ENCODE peak calls at places on chromosome 7, in nine cellular contexts. One of them, this sample, is unnamed.

GRCh38 chr7:36563706-36564325 is 160.5 kb downstream of the AOAH start:
- DNase-seq in neural crest cell: no peak
- DNase-seq in endothelial cell: no peak
- DNase-seq in PC-3: no peak
- DNase-seq in GM06990: no peak
- DNase-seq in sigmoid colon: no peak
- DNase-seq in foreskin fibroblast: peak; percentile 9
- DNase-seq in GM12865: no peak
- DNase-seq in Panc1: no peak
- DNase-seq in this sample: no peak

GRCh38 chr7:475951-476441 is 43.6 kb downstream of the PDGFA start:
- DNase-seq in neural crest cell: no peak
- DNase-seq in endothelial cell: no peak
- DNase-seq in PC-3: no peak
- DNase-seq in GM06990: no peak
- DNase-seq in sigmoid colon: peak; percentile 62
- DNase-seq in foreskin fibroblast: no peak
- DNase-seq in GM12865: no peak
- DNase-seq in Panc1: no peak
- DNase-seq in this sample: no peak

GRCh38 chr7:148563583-148564274 is 26.8 kb upstream of the C7orf33 start:
- DNase-seq in neural crest cell: no peak
- DNase-seq in endothelial cell: no peak
- DNase-seq in PC-3: no peak
- DNase-seq in GM06990: peak; percentile 17
- DNase-seq in sigmoid colon: no peak
- DNase-seq in foreskin fibroblast: no peak
- DNase-seq in GM12865: peak; percentile 18
- DNase-seq in Panc1: no peak
- DNase-seq in this sample: no peak

GRCh38 chr7:100434297-100435144 is 1.8 kb downstream of the PPP1R35 start:
- DNase-seq in neural crest cell: no peak
- DNase-seq in endothelial cell: no peak
- DNase-seq in PC-3: no peak
- DNase-seq in GM06990: no peak
- DNase-seq in sigmoid colon: peak; percentile 55
- DNase-seq in foreskin fibroblast: no peak
- DNase-seq in GM12865: no peak
- DNase-seq in Panc1: no peak
- DNase-seq in this sample: no peak

GRCh38 chr7:16644987-16645592 is 464 bp downstream of the ANKMY2 start:
- DNase-seq in neural crest cell: peak; percentile 14
- DNase-seq in endothelial cell: peak; percentile 57
- DNase-seq in PC-3: no peak
- DNase-seq in GM06990: peak; percentile 10
- DNase-seq in sigmoid colon: peak; percentile 71
- DNase-seq in foreskin fibroblast: no peak
- DNase-seq in GM12865: no peak
- DNase-seq in Panc1: no peak
- DNase-seq in this sample: peak; percentile 50

GRCh38 chr7:139820089-139820488 is 9.0 kb upstream of the TBXAS1 start:
- DNase-seq in neural crest cell: no peak
- DNase-seq in endothelial cell: no peak
- DNase-seq in PC-3: no peak
- DNase-seq in GM06990: no peak
- DNase-seq in sigmoid colon: no peak
- DNase-seq in foreskin fibroblast: no peak
- DNase-seq in GM12865: no peak
- DNase-seq in Panc1: no peak
- DNase-seq in this sample: no peak

GRCh38 chr7:90952649-90952991 is 311.6 kb upstream of the FZD1 start:
- DNase-seq in neural crest cell: no peak
- DNase-seq in endothelial cell: no peak
- DNase-seq in PC-3: no peak
- DNase-seq in GM06990: no peak
- DNase-seq in sigmoid colon: no peak
- DNase-seq in foreskin fibroblast: no peak
- DNase-seq in GM12865: no peak
- DNase-seq in Panc1: no peak
- DNase-seq in this sample: no peak

GRCh38 chr7:54687518-54688212 is 71.3 kb downstream of the SEC61G start:
- DNase-seq in neural crest cell: no peak
- DNase-seq in endothelial cell: no peak
- DNase-seq in PC-3: peak; percentile 58
- DNase-seq in GM06990: no peak
- DNase-seq in sigmoid colon: no peak
- DNase-seq in foreskin fibroblast: no peak
- DNase-seq in GM12865: no peak
- DNase-seq in Panc1: no peak
- DNase-seq in this sample: no peak

GRCh38 chr7:108348913-108349312 is 107.3 kb downstream of the NRCAM start:
- DNase-seq in neural crest cell: no peak
- DNase-seq in endothelial cell: no peak
- DNase-seq in PC-3: peak; percentile 79
- DNase-seq in GM06990: no peak
- DNase-seq in sigmoid colon: no peak
- DNase-seq in foreskin fibroblast: peak; percentile 77
- DNase-seq in GM12865: no peak
- DNase-seq in Panc1: no peak
- DNase-seq in this sample: no peak

GRCh38 chr7:101172854-101173751 is 7.0 kb downstream of the NAT16 start:
- DNase-seq in neural crest cell: no peak
- DNase-seq in endothelial cell: no peak
- DNase-seq in PC-3: peak; percentile 91
- DNase-seq in GM06990: peak; percentile 43
- DNase-seq in sigmoid colon: no peak
- DNase-seq in foreskin fibroblast: peak; percentile 85
- DNase-seq in GM12865: no peak
- DNase-seq in Panc1: no peak
- DNase-seq in this sample: no peak

GRCh38 chr7:73659983-73660382 is 7.6 kb upstream of the VPS37D start:
- DNase-seq in neural crest cell: no peak
- DNase-seq in endothelial cell: no peak
- DNase-seq in PC-3: no peak
- DNase-seq in GM06990: no peak
- DNase-seq in sigmoid colon: no peak
- DNase-seq in foreskin fibroblast: no peak
- DNase-seq in GM12865: no peak
- DNase-seq in Panc1: no peak
- DNase-seq in this sample: no peak

DNA sequence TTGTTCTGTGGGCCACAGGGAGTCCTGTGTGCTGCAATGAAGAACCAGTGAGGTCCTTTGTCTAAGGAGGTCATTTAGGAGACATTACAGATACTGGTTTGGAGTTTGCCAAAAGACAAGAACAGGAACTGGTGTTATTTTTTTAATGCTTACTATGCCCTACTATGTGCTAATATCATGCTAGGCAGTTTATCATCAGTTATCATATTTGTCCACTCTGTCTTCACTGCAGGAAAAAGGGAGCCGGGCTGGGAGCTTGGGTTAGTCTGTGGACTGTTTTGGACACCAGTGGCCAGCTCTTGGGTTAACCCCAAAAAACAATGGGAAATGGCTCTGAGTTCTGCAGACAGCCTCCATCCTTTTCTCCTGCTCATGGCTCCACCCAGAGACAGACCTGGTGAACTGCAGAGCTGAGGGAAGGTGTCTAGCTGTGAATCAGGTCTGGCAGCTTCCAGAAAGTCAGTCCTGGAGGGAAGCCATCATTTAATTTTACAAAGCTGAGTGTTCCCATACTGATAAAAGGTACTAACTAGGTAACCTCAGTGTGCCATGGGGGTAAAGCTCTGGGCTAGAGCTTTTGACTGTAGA is 101.2 kb upstream of the ZNF746 start:
- DNase-seq in neural crest cell: peak; percentile 12
- DNase-seq in endothelial cell: peak; percentile 57
- DNase-seq in PC-3: peak; percentile 69
- DNase-seq in GM06990: peak; percentile 28
- DNase-seq in sigmoid colon: no peak
- DNase-seq in foreskin fibroblast: peak; percentile 20
- DNase-seq in GM12865: peak; percentile 65
- DNase-seq in Panc1: peak; percentile 18
- DNase-seq in this sample: no peak
- TF ChIP-seq CTCF in neural crest cell: peak; percentile 54
- TF ChIP-seq CTCF in endothelial cell: no peak
- TF ChIP-seq CTCF in PC-3: peak; percentile 70
- TF ChIP-seq CTCF in GM06990: peak; percentile 62
- TF ChIP-seq CTCF in sigmoid colon: peak; percentile 6
- TF ChIP-seq CTCF in foreskin fibroblast: peak; percentile 46
- TF ChIP-seq CTCF in GM12865: peak; percentile 51
- TF ChIP-seq CTCF in Panc1: peak; percentile 66
- TF ChIP-seq CTCF in this sample: no peak

DNA sequence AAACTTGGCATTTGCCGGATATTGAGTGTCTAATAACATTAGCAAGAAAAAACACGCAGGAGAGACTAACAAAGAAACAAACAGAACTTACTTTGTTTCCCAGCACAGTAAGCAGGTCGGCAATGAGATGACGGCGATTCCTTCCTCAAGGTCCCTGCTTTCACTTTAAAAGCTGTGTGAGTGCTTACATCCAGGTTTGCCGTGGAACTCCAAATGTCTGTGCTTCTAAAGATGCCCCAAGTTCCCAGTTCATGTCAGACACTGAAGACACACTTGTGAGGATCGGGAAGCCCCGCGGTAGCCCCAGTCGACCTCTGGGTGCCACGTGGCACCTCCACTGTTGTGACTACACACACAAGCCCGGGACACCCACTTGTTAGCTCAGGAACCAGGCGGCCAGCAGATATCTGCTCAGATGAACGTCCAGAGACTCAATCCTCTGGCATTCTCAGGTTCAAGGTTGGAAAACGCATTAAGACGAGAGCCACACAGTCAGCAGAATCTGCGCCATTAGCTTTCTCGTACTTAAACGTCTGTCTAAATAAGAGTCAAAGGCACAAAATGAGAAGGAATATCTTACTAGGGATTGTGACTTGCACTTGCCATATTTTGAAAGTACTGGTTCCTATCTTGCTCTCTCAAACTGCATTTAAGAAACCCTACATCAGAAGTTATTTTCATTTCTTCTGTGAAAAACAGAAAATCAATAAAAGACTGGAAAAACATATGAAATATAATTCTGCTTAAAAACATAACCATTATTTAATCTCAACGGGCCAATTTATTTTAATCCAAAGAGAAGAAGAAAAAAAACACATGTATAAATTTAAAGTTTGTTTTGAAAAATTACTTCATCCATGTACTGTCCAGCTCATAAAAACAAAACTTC is 207.6 kb upstream of the KLF14 start:
- DNase-seq in neural crest cell: no peak
- DNase-seq in endothelial cell: no peak
- DNase-seq in PC-3: peak; percentile 63
- DNase-seq in GM06990: no peak
- DNase-seq in sigmoid colon: no peak
- DNase-seq in foreskin fibroblast: no peak
- DNase-seq in GM12865: peak; percentile 67
- DNase-seq in Panc1: peak; percentile 91
- DNase-seq in this sample: no peak
- TF ChIP-seq CTCF in neural crest cell: no peak
- TF ChIP-seq CTCF in endothelial cell: no peak
- TF ChIP-seq CTCF in PC-3: no peak
- TF ChIP-seq CTCF in GM06990: no peak
- TF ChIP-seq CTCF in sigmoid colon: no peak
- TF ChIP-seq CTCF in foreskin fibroblast: no peak
- TF ChIP-seq CTCF in GM12865: no peak
- TF ChIP-seq CTCF in Panc1: no peak
- TF ChIP-seq CTCF in this sample: no peak

GRCh38 chr7:2257046-2257551 is 15.1 kb downstream of the NUDT1 start:
- DNase-seq in neural crest cell: no peak
- DNase-seq in endothelial cell: no peak
- DNase-seq in PC-3: no peak
- DNase-seq in GM06990: no peak
- DNase-seq in sigmoid colon: no peak
- DNase-seq in foreskin fibroblast: no peak
- DNase-seq in GM12865: no peak
- DNase-seq in Panc1: no peak
- DNase-seq in this sample: no peak

GRCh38 chr7:2259480-2259879 is 17.5 kb downstream of the NUDT1 start:
- DNase-seq in neural crest cell: no peak
- DNase-seq in endothelial cell: no peak
- DNase-seq in PC-3: no peak
- DNase-seq in GM06990: no peak
- DNase-seq in sigmoid colon: no peak
- DNase-seq in foreskin fibroblast: no peak
- DNase-seq in GM12865: no peak
- DNase-seq in Panc1: no peak
- DNase-seq in this sample: no peak

GRCh38 chr7:2260820-2261219 is 18.8 kb downstream of the NUDT1 start:
- DNase-seq in neural crest cell: no peak
- DNase-seq in endothelial cell: no peak
- DNase-seq in PC-3: peak; percentile 98
- DNase-seq in GM06990: no peak
- DNase-seq in sigmoid colon: no peak
- DNase-seq in foreskin fibroblast: no peak
- DNase-seq in GM12865: peak; percentile 24
- DNase-seq in Panc1: no peak
- DNase-seq in this sample: peak; percentile 80

GRCh38 chr7:2257651-2258050 is 15.6 kb downstream of the NUDT1 start:
- DNase-seq in neural crest cell: no peak
- DNase-seq in endothelial cell: no peak
- DNase-seq in PC-3: no peak
- DNase-seq in GM06990: no peak
- DNase-seq in sigmoid colon: no peak
- DNase-seq in foreskin fibroblast: no peak
- DNase-seq in GM12865: no peak
- DNase-seq in Panc1: no peak
- DNase-seq in this sample: no peak

DNA sequence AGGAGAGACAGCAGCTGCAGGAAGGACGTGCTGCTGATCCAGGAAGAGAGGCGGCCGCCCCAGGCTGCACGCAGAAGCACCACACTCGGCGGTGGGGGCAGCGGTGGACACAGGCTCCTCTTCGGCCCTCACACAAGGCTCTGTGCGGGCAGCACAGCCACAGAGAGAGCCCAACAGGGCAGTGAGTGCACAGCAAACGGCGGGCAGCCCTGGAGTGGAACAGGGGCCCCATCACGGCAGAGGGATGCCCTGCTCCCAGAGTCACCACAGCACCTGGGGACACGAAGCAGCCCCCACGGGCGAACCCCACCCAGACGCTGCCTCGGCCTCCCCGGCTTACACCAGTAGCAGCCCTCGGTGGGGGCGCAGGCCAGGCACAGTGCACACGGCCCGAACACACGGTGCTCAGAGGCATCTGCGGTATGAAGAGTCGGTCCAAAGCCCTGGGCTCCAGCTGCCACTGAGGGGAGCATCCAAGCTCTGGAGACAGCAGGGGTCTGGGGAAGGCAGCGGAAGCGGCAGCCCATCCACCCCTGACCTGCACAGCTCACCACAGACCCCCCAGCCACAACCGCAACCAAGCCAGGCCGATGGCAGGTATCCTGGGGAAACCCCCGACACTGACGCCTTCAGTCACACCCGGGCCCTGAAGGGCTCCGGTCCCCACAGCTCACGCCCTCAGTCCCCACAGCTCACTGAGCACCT is 16.8 kb downstream of the NUDT1 start:
- DNase-seq in neural crest cell: no peak
- DNase-seq in endothelial cell: no peak
- DNase-seq in PC-3: no peak
- DNase-seq in GM06990: peak; percentile 87
- DNase-seq in sigmoid colon: no peak
- DNase-seq in foreskin fibroblast: no peak
- DNase-seq in GM12865: peak; percentile 84
- DNase-seq in Panc1: no peak
- DNase-seq in this sample: no peak
- TF ChIP-seq CTCF in neural crest cell: no peak
- TF ChIP-seq CTCF in endothelial cell: no peak
- TF ChIP-seq CTCF in PC-3: no peak
- TF ChIP-seq CTCF in GM06990: no peak
- TF ChIP-seq CTCF in sigmoid colon: no peak
- TF ChIP-seq CTCF in foreskin fibroblast: no peak
- TF ChIP-seq CTCF in GM12865: no peak
- TF ChIP-seq CTCF in Panc1: no peak
- TF ChIP-seq CTCF in this sample: no peak

GRCh38 chr7:132402096-132402495 is 174.2 kb downstream of the PLXNA4 start:
- DNase-seq in neural crest cell: no peak
- DNase-seq in endothelial cell: no peak
- DNase-seq in PC-3: no peak
- DNase-seq in GM06990: no peak
- DNase-seq in sigmoid colon: no peak
- DNase-seq in foreskin fibroblast: no peak
- DNase-seq in GM12865: no peak
- DNase-seq in Panc1: no peak
- DNase-seq in this sample: no peak
- TF ChIP-seq CTCF in neural crest cell: no peak
- TF ChIP-seq CTCF in endothelial cell: no peak
- TF ChIP-seq CTCF in PC-3: no peak
- TF ChIP-seq CTCF in GM06990: no peak
- TF ChIP-seq CTCF in sigmoid colon: no peak
- TF ChIP-seq CTCF in foreskin fibroblast: no peak
- TF ChIP-seq CTCF in GM12865: no peak
- TF ChIP-seq CTCF in Panc1: no peak
- TF ChIP-seq CTCF in this sample: no peak